ENCODE peak calls at places on chromosome 9, in seven cellular contexts. G is GM23338, M is HepG2, Q is K562, P is HCT116, D is GM12878, J is H1. Y is an unnamed sample.

GRCh38 chr9:86671018-86671417 is 276.3 kb downstream of the GAS1 start:
- DNase-seq in G (no peak), M (no peak), Q (no peak), P (no peak), D (no peak), J (no peak), Y (no peak)

GRCh38 chr9:4538107-4538506 is 47.8 kb downstream of the SLC1A1 start:
- DNase-seq in G (no peak), M (no peak), Q (no peak), P (no peak), D (no peak), J (no peak), Y (no peak)

GRCh38 chr9:105150991-105151685 is 93.3 kb upstream of the SLC44A1 start:
- DNase-seq in G (no peak), M (no peak), Q (no peak), P (no peak), D (no peak), J (no peak), Y (no peak)

GRCh38 chr9:109297899-109298298 is 23.0 kb downstream of the EPB41L4B start:
- DNase-seq in G (no peak), M (no peak), Q (no peak), P (no peak), D (no peak), J (no peak), Y (no peak)

GRCh38 chr9:127897194-127897692 is 2.2 kb downstream of the ST6GALNAC6 start:
- DNase-seq in G (peak), M (peak), Q (peak), P (no peak), D (no peak), J (no peak), Y (peak)

GRCh38 chr9:95584176-95584575 is 67.4 kb upstream of the PTCH1 start:
- DNase-seq in G (no peak), M (no peak), Q (no peak), P (no peak), D (no peak), J (no peak), Y (no peak)

GRCh38 chr9:37531699-37532098 is 44.5 kb downstream of the FBXO10 start:
- DNase-seq in G (no peak), M (no peak), Q (no peak), P (no peak), D (peak), J (no peak), Y (no peak)

GRCh38 chr9:4026925-4027324 is 272.9 kb downstream of the GLIS3 start:
- DNase-seq in G (no peak), M (no peak), Q (no peak), P (no peak), D (no peak), J (no peak), Y (no peak)

GRCh38 chr9:108400267-108400666 is 455.5 kb downstream of the ACTL7B start:
- DNase-seq in G (no peak), M (no peak), Q (no peak), P (no peak), D (no peak), J (no peak), Y (no peak)

GRCh38 chr9:114154597-114155102 is 687 bp upstream of the COL27A1 start:
- DNase-seq in G (no peak), M (no peak), Q (no peak), P (no peak), D (no peak), J (no peak), Y (peak)

GRCh38 chr9:113505963-113506624 is 42.6 kb downstream of the RGS3 start:
- DNase-seq in G (peak), M (no peak), Q (no peak), P (no peak), D (no peak), J (no peak), Y (no peak)

GRCh38 chr9:100426532-100427365 is at the start of gene MSANTD3:
- DNase-seq in G (peak), M (peak), Q (peak), P (peak), D (no peak), J (no peak), Y (peak)

GRCh38 chr9:19117039-19117716 is 10.1 kb downstream of the PLIN2 start:
- DNase-seq in G (no peak), M (no peak), Q (no peak), P (no peak), D (no peak), J (no peak), Y (no peak)

GRCh38 chr9:87792831-87793288 is 66.9 kb downstream of the CTSL start:
- DNase-seq in G (peak), M (peak), Q (peak), P (peak), D (peak), J (no peak), Y (peak)

GRCh38 chr9:112864413-112864812 is 26.3 kb downstream of the SLC46A2 start:
- DNase-seq in G (peak), M (no peak), Q (no peak), P (no peak), D (no peak), J (no peak), Y (no peak)

DNA sequence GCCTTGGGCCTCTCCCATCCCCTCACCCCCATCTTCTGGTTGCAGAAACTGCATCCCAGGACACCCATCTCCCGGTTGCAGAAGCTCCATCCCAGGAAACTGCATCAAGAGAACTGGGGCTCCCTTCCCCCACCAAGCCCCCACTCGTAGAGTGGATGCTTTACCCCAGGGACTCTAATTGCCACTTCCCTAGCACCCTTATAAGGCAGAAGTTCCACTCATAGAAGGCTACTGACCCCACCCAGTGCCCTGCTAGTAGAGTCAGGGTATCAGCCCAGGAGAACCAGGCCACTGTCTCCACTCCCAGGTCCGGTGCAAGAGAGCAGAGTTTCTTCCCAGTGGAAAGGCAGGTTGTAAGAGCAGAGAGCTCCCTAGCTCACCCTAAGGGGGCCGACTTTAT is 12.2 kb upstream of the SYK start:
- DNase-seq in G (no peak), M (no peak), Q (no peak), P (no peak), D (no peak), J (no peak), Y (no peak)
- H3K4me2 ChIP-seq in G (no peak), M (no peak), Q (no peak), P (no peak), D (no peak), J (no peak), Y (no peak)

DNA sequence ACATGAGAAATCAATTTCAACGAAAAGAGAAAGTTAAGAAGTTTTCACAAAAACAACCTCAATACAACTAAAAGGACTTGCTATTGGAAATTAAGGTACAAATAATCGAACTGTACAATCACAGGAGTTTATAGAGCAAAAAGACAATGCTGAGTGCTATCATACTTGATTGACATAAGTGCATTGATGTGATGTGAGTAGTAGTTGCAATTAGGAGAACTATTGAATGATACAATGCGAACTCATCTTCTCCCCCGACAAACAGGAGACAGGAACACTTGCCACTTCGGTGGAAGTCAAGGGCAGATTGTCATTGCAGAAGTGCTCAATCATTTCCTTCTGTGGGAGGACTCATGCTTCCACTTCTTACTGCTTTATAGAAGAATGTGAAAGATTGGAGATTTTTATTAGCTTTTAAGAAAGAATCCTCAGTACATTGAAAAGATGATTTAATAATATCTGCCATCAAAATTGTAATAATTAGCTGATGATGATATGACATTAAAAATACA is 276.6 kb upstream of the MPDZ start:
- DNase-seq in G (no peak), M (no peak), Q (no peak), P (no peak), D (no peak), J (no peak), Y (peak)
- TF ChIP-seq POLR2AphosphoS5 in G (no peak), M (no peak), Q (no peak), P (no peak), D (no peak), J (no peak), Y (no peak)

DNA sequence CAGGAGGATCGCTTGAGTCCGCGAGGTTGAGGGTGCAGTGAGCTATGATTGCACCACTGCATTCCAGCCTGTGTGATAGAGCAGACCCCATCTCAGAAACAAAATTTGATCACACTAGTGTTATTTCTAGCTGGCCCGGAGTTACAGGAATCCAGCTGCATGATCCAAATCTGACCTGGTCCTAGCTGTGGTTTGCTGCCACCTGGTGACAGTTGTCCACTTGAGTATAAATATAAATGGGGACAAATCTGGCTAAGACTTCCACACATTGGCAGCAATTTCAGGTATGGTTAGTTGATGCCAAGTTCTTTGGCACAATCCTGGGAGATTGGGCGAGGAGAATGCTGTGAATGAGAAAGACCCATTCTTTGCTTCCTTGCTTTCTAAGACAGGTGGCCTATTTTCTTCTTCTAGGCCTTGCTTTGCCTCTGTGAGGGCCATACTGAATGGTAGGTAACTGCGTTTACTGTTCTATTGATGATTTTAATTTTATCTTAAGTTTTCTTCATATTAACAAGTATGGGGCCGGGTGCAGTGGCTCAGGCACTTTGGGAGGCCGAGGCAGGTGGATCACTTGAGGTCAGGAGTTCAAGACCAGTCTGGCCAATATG is 35.4 kb downstream of the UBE2R2 start:
- DNase-seq in G (peak), M (peak), Q (no peak), P (peak), D (no peak), J (peak), Y (peak)
- TF ChIP-seq EZH2 in G (no peak), M (no peak), Q (no peak), P (no peak), D (no peak), J (no peak), Y (no peak)

GRCh38 chr9:134177186-134177585 is 12.8 kb upstream of the RNU6ATAC start:
- DNase-seq in G (no peak), M (no peak), Q (no peak), P (no peak), D (no peak), J (no peak), Y (no peak)

GRCh38 chr9:134176599-134176968 is 12.2 kb upstream of the RNU6ATAC start:
- DNase-seq in G (no peak), M (no peak), Q (no peak), P (no peak), D (no peak), J (no peak), Y (no peak)

GRCh38 chr9:134175291-134175807 is 11.0 kb upstream of the RNU6ATAC start:
- DNase-seq in G (peak), M (no peak), Q (peak), P (no peak), D (no peak), J (peak), Y (no peak)

GRCh38 chr9:134174526-134175290 is 10.3 kb upstream of the RNU6ATAC start:
- DNase-seq in G (no peak), M (no peak), Q (no peak), P (no peak), D (no peak), J (no peak), Y (no peak)

GRCh38 chr9:134175808-134176598 is 11.6 kb upstream of the RNU6ATAC start:
- DNase-seq in G (no peak), M (peak), Q (no peak), P (no peak), D (no peak), J (no peak), Y (no peak)
- H3K4me2 ChIP-seq in G (no peak), M (peak), Q (no peak), P (no peak), D (no peak), J (peak), Y (no peak)

GRCh38 chr9:137042751-137043727 is 2.9 kb downstream of the NPDC1 start:
- DNase-seq in G (no peak), M (no peak), Q (peak), P (no peak), D (no peak), J (no peak), Y (no peak)
- TF ChIP-seq POLR2AphosphoS5 in G (no peak), M (no peak), Q (no peak), P (no peak), D (no peak), J (no peak), Y (no peak)

Y was measured in endothelial cell of umbilical vein.